ENCODE peak calls at places on chromosome 1, in six cellular contexts. One of them, this sample, is unnamed. For H3K4me1, the result is how much of the 10 kb centered on the place peaks cover.

GRCh38 chr1:184000321-184000720 is 37.2 kb downstream of the COLGALT2 start:
- ATAC-seq in heart left ventricle: no peak
- ATAC-seq in lung: no peak
- ATAC-seq in Panc1: no peak
- ATAC-seq in gastrocnemius medialis: no peak
- ATAC-seq in psoas muscle: no peak
- ATAC-seq in this sample: no peak

GRCh38 chr1:45430486-45430885 is 60.5 kb downstream of the TESK2 start:
- ATAC-seq in heart left ventricle: no peak
- ATAC-seq in lung: no peak
- ATAC-seq in Panc1: no peak
- ATAC-seq in gastrocnemius medialis: no peak
- ATAC-seq in psoas muscle: no peak
- ATAC-seq in this sample: no peak

GRCh38 chr1:192579319-192579738 is 3.8 kb downstream of the RGS1 start:
- ATAC-seq in heart left ventricle: no peak
- ATAC-seq in lung: no peak
- ATAC-seq in Panc1: no peak
- ATAC-seq in gastrocnemius medialis: no peak
- ATAC-seq in psoas muscle: no peak
- ATAC-seq in this sample: peak

GRCh38 chr1:34918609-34919561 is 10.6 kb downstream of the DLGAP3 start:
- ATAC-seq in heart left ventricle: peak
- ATAC-seq in lung: peak
- ATAC-seq in Panc1: no peak
- ATAC-seq in gastrocnemius medialis: no peak
- ATAC-seq in psoas muscle: no peak
- ATAC-seq in this sample: peak

GRCh38 chr1:110212165-110213142 is 2.3 kb downstream of the KCNC4 start:
- ATAC-seq in heart left ventricle: no peak
- ATAC-seq in lung: no peak
- ATAC-seq in Panc1: no peak
- ATAC-seq in gastrocnemius medialis: no peak
- ATAC-seq in psoas muscle: no peak
- ATAC-seq in this sample: no peak

GRCh38 chr1:147577033-147577773 is 35.9 kb downstream of the BCL9 start:
- ATAC-seq in heart left ventricle: peak
- ATAC-seq in lung: no peak
- ATAC-seq in Panc1: no peak
- ATAC-seq in gastrocnemius medialis: peak
- ATAC-seq in psoas muscle: peak
- ATAC-seq in this sample: peak

GRCh38 chr1:230069813-230070212 is 2.8 kb downstream of the GALNT2 start:
- ATAC-seq in heart left ventricle: no peak
- ATAC-seq in lung: no peak
- ATAC-seq in Panc1: no peak
- ATAC-seq in gastrocnemius medialis: peak
- ATAC-seq in psoas muscle: no peak
- ATAC-seq in this sample: no peak

GRCh38 chr1:29786791-29787732 is 550.7 kb downstream of the PTPRU start:
- ATAC-seq in heart left ventricle: no peak
- ATAC-seq in lung: no peak
- ATAC-seq in Panc1: no peak
- ATAC-seq in gastrocnemius medialis: no peak
- ATAC-seq in psoas muscle: no peak
- ATAC-seq in this sample: no peak

GRCh38 chr1:58997060-58997411 is 213.2 kb upstream of the JUN start:
- ATAC-seq in heart left ventricle: no peak
- ATAC-seq in lung: no peak
- ATAC-seq in Panc1: no peak
- ATAC-seq in gastrocnemius medialis: no peak
- ATAC-seq in psoas muscle: no peak
- ATAC-seq in this sample: no peak

GRCh38 chr1:33161061-33161681 is 20.7 kb downstream of the TRIM62 start:
- ATAC-seq in heart left ventricle: peak
- ATAC-seq in lung: no peak
- ATAC-seq in Panc1: no peak
- ATAC-seq in gastrocnemius medialis: no peak
- ATAC-seq in psoas muscle: no peak
- ATAC-seq in this sample: no peak

GRCh38 chr1:2276803-2277580 is 48.9 kb downstream of the SKI start:
- ATAC-seq in heart left ventricle: no peak
- ATAC-seq in lung: no peak
- ATAC-seq in Panc1: no peak
- ATAC-seq in gastrocnemius medialis: no peak
- ATAC-seq in psoas muscle: no peak
- ATAC-seq in this sample: no peak
- H3K4me1 ChIP-seq in heart left ventricle: half or more
- H3K4me1 ChIP-seq in lung: half or more
- H3K4me1 ChIP-seq in Panc1: under half
- H3K4me1 ChIP-seq in gastrocnemius medialis: half or more
- H3K4me1 ChIP-seq in psoas muscle: half or more
- H3K4me1 ChIP-seq in this sample: half or more

GRCh38 chr1:235612761-235613160 is 36.8 kb downstream of the GNG4 start:
- ATAC-seq in heart left ventricle: no peak
- ATAC-seq in lung: no peak
- ATAC-seq in Panc1: no peak
- ATAC-seq in gastrocnemius medialis: no peak
- ATAC-seq in psoas muscle: no peak
- ATAC-seq in this sample: no peak

GRCh38 chr1:235614442-235614954 is 35.1 kb downstream of the GNG4 start:
- ATAC-seq in heart left ventricle: no peak
- ATAC-seq in lung: no peak
- ATAC-seq in Panc1: no peak
- ATAC-seq in gastrocnemius medialis: no peak
- ATAC-seq in psoas muscle: no peak
- ATAC-seq in this sample: no peak

GRCh38 chr1:235617140-235617539 is 32.4 kb downstream of the GNG4 start:
- ATAC-seq in heart left ventricle: no peak
- ATAC-seq in lung: no peak
- ATAC-seq in Panc1: no peak
- ATAC-seq in gastrocnemius medialis: no peak
- ATAC-seq in psoas muscle: no peak
- ATAC-seq in this sample: no peak

GRCh38 chr1:235613617-235614016 is 36.0 kb downstream of the GNG4 start:
- ATAC-seq in heart left ventricle: no peak
- ATAC-seq in lung: no peak
- ATAC-seq in Panc1: no peak
- ATAC-seq in gastrocnemius medialis: no peak
- ATAC-seq in psoas muscle: no peak
- ATAC-seq in this sample: no peak

GRCh38 chr1:235617808-235618207 is 31.8 kb downstream of the GNG4 start:
- ATAC-seq in heart left ventricle: no peak
- ATAC-seq in lung: no peak
- ATAC-seq in Panc1: peak
- ATAC-seq in gastrocnemius medialis: no peak
- ATAC-seq in psoas muscle: no peak
- ATAC-seq in this sample: no peak
- TF ChIP-seq CTCF in heart left ventricle: no peak
- TF ChIP-seq CTCF in lung: no peak
- TF ChIP-seq CTCF in Panc1: no peak
- TF ChIP-seq CTCF in gastrocnemius medialis: no peak
- TF ChIP-seq CTCF in psoas muscle: no peak
- TF ChIP-seq CTCF in this sample: no peak

DNA sequence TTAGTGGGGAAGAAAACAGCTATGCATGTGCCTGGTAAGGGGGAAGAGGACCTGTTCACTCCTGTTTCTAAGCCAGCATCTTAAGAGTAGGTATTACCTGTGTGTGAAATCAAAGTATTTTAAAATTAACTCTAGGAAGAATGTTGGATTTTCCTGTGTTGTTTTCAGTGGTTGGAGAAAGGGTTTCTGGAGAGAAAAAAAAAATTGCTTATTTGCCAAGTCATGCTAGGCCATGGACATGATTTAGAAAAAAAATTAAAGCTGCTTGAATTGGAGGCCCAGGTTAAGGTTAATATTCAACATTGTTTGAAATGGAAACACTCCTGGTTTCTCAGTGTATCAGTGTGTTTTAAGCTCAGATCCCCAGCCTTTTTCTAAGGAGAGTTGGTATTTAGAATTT is 42.8 kb upstream of the DNAJC6 start:
- ATAC-seq in heart left ventricle: no peak
- ATAC-seq in lung: no peak
- ATAC-seq in Panc1: no peak
- ATAC-seq in gastrocnemius medialis: no peak
- ATAC-seq in psoas muscle: no peak
- ATAC-seq in this sample: no peak
- H3K4me3 ChIP-seq in heart left ventricle: peak
- H3K4me3 ChIP-seq in lung: no peak
- H3K4me3 ChIP-seq in Panc1: no peak
- H3K4me3 ChIP-seq in gastrocnemius medialis: peak
- H3K4me3 ChIP-seq in psoas muscle: peak
- H3K4me3 ChIP-seq in this sample: no peak

GRCh38 chr1:201715351-201715750 is 113.6 kb upstream of the IPO9 start:
- ATAC-seq in heart left ventricle: no peak
- ATAC-seq in lung: no peak
- ATAC-seq in Panc1: no peak
- ATAC-seq in gastrocnemius medialis: no peak
- ATAC-seq in psoas muscle: no peak
- ATAC-seq in this sample: no peak

GRCh38 chr1:201718346-201719202 is 110.4 kb upstream of the IPO9 start:
- ATAC-seq in heart left ventricle: no peak
- ATAC-seq in lung: no peak
- ATAC-seq in Panc1: no peak
- ATAC-seq in gastrocnemius medialis: no peak
- ATAC-seq in psoas muscle: no peak
- ATAC-seq in this sample: no peak

GRCh38 chr1:201716742-201717135 is 112.2 kb upstream of the IPO9 start:
- ATAC-seq in heart left ventricle: no peak
- ATAC-seq in lung: no peak
- ATAC-seq in Panc1: no peak
- ATAC-seq in gastrocnemius medialis: no peak
- ATAC-seq in psoas muscle: no peak
- ATAC-seq in this sample: no peak

GRCh38 chr1:201715801-201716741 is 112.9 kb upstream of the IPO9 start:
- ATAC-seq in heart left ventricle: no peak
- ATAC-seq in lung: no peak
- ATAC-seq in Panc1: no peak
- ATAC-seq in gastrocnemius medialis: no peak
- ATAC-seq in psoas muscle: no peak
- ATAC-seq in this sample: no peak

DNA sequence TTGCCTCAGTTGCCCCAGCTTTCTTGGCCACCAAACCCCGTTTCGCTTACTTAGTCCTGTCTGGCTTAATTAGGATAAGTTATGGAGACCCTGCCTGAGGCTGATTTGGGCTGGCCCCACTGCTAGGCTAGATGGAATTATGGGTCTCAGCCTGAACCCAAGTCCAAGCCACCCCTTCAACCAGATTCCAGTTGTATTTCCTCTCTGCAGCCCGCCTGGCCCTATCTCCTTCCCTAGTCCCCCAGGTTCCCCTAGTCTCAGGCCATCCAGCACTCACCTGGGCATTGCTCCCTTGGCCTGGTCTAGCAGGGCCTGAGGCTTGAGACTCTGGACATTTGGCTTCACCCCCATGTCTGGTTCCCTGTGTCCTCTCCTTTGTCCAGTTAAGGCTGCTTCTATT is 111.7 kb upstream of the IPO9 start:
- ATAC-seq in heart left ventricle: no peak
- ATAC-seq in lung: no peak
- ATAC-seq in Panc1: no peak
- ATAC-seq in gastrocnemius medialis: no peak
- ATAC-seq in psoas muscle: no peak
- ATAC-seq in this sample: no peak
- H3K4me1 ChIP-seq in heart left ventricle: half or more
- H3K4me1 ChIP-seq in lung: under half
- H3K4me1 ChIP-seq in Panc1: half or more
- H3K4me1 ChIP-seq in gastrocnemius medialis: half or more
- H3K4me1 ChIP-seq in psoas muscle: half or more
- H3K4me1 ChIP-seq in this sample: half or more

DNA sequence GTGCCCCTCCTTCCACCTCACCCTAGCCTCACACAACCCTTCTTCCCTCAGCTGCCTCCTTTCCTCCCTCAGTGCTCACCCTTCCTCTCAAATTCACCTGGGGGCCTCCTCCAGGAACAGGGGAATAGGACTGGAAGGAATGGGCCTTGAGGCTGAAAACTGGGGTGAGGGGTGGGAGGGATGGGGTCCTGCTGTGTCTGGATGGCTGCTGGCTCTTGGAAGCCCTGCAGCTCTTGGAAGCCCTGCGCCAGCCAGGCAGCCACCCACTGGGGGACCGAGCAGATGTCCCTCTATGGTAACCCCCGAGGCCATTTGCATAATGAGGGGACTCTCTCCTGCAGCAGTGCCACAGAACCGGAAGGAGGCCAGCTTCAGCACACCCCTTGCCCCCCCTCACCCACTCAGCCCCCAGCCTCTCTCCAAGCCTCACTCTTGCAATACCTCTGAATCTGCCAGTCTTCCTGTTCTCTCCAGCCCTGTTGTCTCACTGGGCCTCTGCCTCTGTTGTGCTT is 85.2 kb downstream of the KIRREL1 start:
- ATAC-seq in heart left ventricle: no peak
- ATAC-seq in lung: no peak
- ATAC-seq in Panc1: no peak
- ATAC-seq in gastrocnemius medialis: no peak
- ATAC-seq in psoas muscle: no peak
- ATAC-seq in this sample: no peak
- TF ChIP-seq CTCF in heart left ventricle: no peak
- TF ChIP-seq CTCF in lung: no peak
- TF ChIP-seq CTCF in Panc1: no peak
- TF ChIP-seq CTCF in gastrocnemius medialis: no peak
- TF ChIP-seq CTCF in psoas muscle: no peak
- TF ChIP-seq CTCF in this sample: no peak

This sample was measured in gastroesophageal sphincter.